ENCODE peak calls at places on chromosomes 4 and X, in eight cellular contexts. E is esophagus muscularis mucosa, A is HCT116, H is spleen, F is K562, T is breast epithelium, V is stomach, O is GM23338. X is an unnamed sample. For H3K4me1, the result is how much of the 10 kb centered on the place peaks cover.

GRCh38 chr4:109248322-109248895 is 54.0 kb downstream of the COL25A1 start:
- DNase-seq in O (no peak), E (no peak), H (no peak), A (no peak), F (no peak), T (no peak), V (no peak), X (no peak)

GRCh38 chrX:11472879-11473278 is 179.7 kb downstream of the AMELX start:
- DNase-seq in T (no peak), E (no peak), H (no peak), F (no peak), V (no peak), O (no peak), A (no peak), X (no peak)

GRCh38 chrX:18971506-18971905 is 12.4 kb downstream of the PHKA2 start:
- DNase-seq in H (no peak), V (no peak), A (no peak), F (no peak), E (no peak), O (no peak), T (no peak), X (no peak)

GRCh38 chrX:53160297-53160983 is 64.6 kb downstream of the KDM5C start:
- DNase-seq in O (no peak), V (no peak), H (no peak), A (no peak), F (no peak), T (no peak), E (no peak), X (peak)

GRCh38 chr4:3777033-3777390 is 10.8 kb downstream of the ADRA2C start:
- DNase-seq in E (no peak), A (no peak), V (no peak), O (no peak), F (no peak), T (no peak), H (no peak), X (no peak)

GRCh38 chrX:48076343-48076742 is 4.9 kb upstream of the ZNF630 start:
- DNase-seq in F (no peak), T (no peak), A (no peak), O (no peak), H (no peak), E (no peak), V (no peak), X (no peak)

GRCh38 chr4:5114911-5115310 is 63.6 kb downstream of the STK32B start:
- DNase-seq in F (no peak), O (no peak), V (no peak), E (no peak), A (no peak), H (no peak), T (no peak), X (no peak)

GRCh38 chr4:108714880-108715279 is 48.0 kb downstream of the ETNPPL start:
- DNase-seq in H (no peak), T (no peak), F (no peak), O (peak), A (no peak), E (no peak), V (no peak), X (no peak)

GRCh38 chr4:18106620-18107019 is 85.1 kb upstream of the LCORL start:
- DNase-seq in V (peak), E (no peak), A (no peak), F (peak), H (no peak), T (no peak), O (no peak), X (no peak)

GRCh38 chrX:147912093-147912801 is 528 bp downstream of the FMR1 start:
- DNase-seq in T (peak), E (no peak), V (peak), O (peak), F (peak), A (no peak), H (peak), X (peak)

GRCh38 chr4:14934704-14935390 is 67.4 kb upstream of the CPEB2 start:
- DNase-seq in V (peak), F (no peak), E (no peak), O (no peak), T (no peak), A (no peak), H (no peak), X (no peak)

GRCh38 chrX:1649623-1650022 is 34.8 kb downstream of the ASMT start:
- DNase-seq in O (peak), A (no peak), F (no peak), E (no peak), T (no peak), H (no peak), V (no peak), X (no peak)

GRCh38 chr4:38949416-38950051 is 81.9 kb downstream of the FAM114A1 start:
- DNase-seq in H (no peak), A (no peak), O (no peak), T (no peak), V (no peak), E (no peak), F (no peak), X (no peak)

GRCh38 chr4:142572076-142572475 is 274.0 kb downstream of the INPP4B start:
- DNase-seq in T (no peak), F (no peak), E (no peak), V (no peak), O (no peak), A (no peak), H (no peak), X (no peak)
- H3K4me1 ChIP-seq in T (under half), F (under half), E (under half), V (under half), O (under half), A (under half), H (under half), X (under half)

GRCh38 chr4:56958111-56958517 is 19.3 kb downstream of the NOA1 start:
- DNase-seq in E (peak), H (no peak), O (no peak), T (peak), V (peak), F (peak), A (no peak), X (peak)
- TF ChIP-seq POLR2AphosphoS5 in E (peak), H (peak), O (no peak), T (peak), V (peak), F (no peak), A (no peak), X (peak)

DNA sequence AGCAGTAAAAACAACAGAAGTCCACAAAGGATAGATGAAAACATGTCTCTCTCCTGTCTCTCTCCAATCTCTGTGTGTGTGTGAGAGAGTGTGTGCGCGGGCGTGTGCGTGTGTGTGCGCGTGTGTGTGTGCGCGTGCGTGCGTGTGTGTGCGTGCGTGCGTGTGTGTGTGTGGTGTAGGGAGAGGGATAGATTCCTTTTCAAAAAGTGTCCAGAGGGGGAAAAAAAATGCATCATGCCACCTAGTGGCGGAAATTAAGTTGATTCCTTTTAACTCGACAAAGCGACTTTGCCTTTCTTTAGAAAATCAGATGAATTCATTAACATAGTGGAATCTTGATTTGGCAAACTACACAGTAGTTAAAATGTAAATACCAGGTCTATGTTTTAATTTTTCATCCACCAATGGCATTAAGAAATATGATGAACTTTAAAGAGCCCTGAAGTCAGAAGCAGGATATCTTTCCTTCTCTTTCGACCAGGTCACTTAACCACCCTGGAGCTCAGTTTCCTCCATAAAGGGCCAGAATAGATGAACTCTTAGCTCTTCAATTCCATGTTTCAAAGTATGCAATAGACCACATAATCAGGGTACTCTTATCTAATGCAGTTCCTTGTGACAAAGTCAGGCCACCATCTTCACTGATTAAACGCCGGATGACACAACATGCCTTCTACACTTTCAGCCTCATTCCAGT is 162.9 kb downstream of the FBXO8 start:
- DNase-seq in F (peak), O (peak), V (no peak), T (no peak), H (no peak), A (peak), E (no peak), X (no peak)
- H3K4me3 ChIP-seq in F (peak), O (peak), V (peak), T (peak), H (peak), A (peak), E (peak), X (no peak)

GRCh38 chr4:7652006-7652405 is 217.3 kb upstream of the PSAPL1 start:
- DNase-seq in E (no peak), H (peak), O (no peak), T (no peak), A (no peak), F (no peak), V (no peak), X (no peak)
- H3K4me1 ChIP-seq in E (under half), H (under half), O (under half), T (under half), A (under half), F (under half), V (under half), X (under half)

GRCh38 chr4:143515905-143516304 is 2.4 kb downstream of the SMARCA5 start:
- DNase-seq in E (no peak), O (no peak), H (no peak), F (no peak), V (no peak), T (no peak), A (no peak), X (no peak)

GRCh38 chr4:143514432-143514831 is 930 bp downstream of the SMARCA5 start:
- DNase-seq in E (no peak), O (peak), V (peak), H (peak), A (no peak), F (peak), T (peak), X (peak)

GRCh38 chr4:143511906-143512305 is 1.6 kb upstream of the SMARCA5 start:
- DNase-seq in T (no peak), E (no peak), F (no peak), V (no peak), O (no peak), A (no peak), H (no peak), X (no peak)

GRCh38 chr4:143512978-143513313 is 556 bp upstream of the SMARCA5 start:
- DNase-seq in F (no peak), A (no peak), H (no peak), O (no peak), V (no peak), E (no peak), T (no peak), X (no peak)

DNA sequence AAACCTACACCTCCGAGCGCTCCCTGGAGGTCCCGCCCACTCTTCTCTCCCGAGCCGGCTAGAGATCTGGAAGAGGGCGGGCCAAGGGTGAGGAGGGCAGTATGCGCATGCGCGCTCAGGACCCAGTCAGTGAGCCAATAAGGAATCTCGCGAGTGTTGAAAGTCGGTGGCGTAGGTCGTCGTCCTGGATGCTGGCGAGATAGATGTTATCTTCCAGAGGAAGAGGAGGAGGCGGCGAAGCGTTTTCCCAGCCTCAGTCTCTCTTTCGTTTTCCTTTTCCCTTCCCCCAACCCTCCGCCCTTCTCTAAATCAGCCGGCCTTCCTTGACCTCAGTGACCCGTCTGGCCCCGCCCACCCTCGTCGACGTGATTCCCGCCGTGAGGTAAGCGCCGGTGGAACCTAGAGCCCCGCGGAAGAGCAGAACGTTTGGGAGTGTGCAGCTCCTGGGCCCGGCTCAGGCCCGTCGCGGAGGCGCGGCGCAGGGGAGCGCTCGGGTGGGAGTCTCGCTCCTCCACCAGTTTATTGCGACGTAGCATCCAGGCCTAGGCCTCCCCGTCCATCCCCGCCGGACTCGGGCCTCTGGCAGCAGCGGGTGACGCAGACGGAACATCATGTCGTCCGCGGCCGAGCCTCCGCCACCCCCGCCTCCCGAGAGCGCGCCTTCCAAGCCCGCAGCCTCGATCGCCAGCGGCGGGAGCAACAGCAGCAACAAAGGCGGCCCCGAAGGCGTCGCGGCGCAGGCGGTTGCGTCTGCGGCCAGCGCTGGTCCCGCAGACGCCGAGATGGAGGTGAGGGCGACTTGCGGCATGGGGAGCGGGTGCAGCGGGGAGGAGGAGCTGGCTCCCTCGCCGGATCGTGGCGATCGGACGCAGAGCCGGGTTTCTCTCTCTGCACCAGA is at the start of gene SMARCA5:
- DNase-seq in H (peak), O (peak), E (peak), T (peak), F (peak), A (peak), V (peak), X (peak)
- TF ChIP-seq POLR2AphosphoS5 in H (peak), O (peak), E (peak), T (peak), F (peak), A (peak), V (peak), X (peak)

GRCh38 chrX:37684918-37685317 is 673 bp upstream of the XK start:
- DNase-seq in E (no peak), F (no peak), T (no peak), A (no peak), V (no peak), O (no peak), H (no peak), X (no peak)
- H3K4me3 ChIP-seq in E (peak), F (peak), T (peak), A (peak), V (no peak), O (peak), H (peak), X (no peak)

DNA sequence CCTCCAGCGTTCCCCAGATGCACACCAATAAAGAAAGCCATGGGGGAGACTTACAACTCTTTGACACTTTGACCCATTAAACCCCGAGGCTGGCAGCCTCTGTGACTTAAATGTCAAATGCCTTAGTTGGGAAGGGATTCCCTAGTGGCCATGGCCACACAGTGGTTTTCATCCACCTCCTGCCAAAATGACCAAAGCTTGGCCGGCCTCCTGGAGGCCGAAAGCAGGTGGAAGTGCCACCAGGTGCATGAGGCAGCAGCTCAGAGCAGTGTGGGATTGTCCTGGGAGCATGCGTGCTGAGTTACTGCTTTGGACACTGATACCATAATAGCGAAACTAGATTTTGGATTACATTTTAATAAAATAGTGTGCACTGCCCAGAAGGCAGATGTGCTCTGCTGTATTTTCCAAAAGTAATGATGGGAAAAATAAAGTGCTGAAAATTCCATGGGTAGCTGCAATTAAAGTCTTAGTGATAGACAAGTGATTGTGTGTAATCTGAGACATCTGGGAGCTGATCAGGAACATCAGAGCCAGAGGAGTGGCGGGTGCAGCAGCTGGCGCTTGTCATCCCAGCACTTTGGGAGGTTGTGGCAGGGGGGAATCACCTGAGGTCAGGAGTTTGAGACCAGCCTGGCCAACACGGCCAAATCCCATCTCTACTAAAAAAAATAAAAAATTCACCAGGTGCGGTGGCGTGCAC is 39.8 kb upstream of the TADA2B start:
- DNase-seq in F (no peak), H (no peak), E (no peak), O (no peak), A (no peak), V (no peak), T (no peak), X (no peak)
- H3K4me1 ChIP-seq in F (under half), H (under half), E (under half), O (under half), A (under half), V (under half), T (under half), X (under half)

DNA sequence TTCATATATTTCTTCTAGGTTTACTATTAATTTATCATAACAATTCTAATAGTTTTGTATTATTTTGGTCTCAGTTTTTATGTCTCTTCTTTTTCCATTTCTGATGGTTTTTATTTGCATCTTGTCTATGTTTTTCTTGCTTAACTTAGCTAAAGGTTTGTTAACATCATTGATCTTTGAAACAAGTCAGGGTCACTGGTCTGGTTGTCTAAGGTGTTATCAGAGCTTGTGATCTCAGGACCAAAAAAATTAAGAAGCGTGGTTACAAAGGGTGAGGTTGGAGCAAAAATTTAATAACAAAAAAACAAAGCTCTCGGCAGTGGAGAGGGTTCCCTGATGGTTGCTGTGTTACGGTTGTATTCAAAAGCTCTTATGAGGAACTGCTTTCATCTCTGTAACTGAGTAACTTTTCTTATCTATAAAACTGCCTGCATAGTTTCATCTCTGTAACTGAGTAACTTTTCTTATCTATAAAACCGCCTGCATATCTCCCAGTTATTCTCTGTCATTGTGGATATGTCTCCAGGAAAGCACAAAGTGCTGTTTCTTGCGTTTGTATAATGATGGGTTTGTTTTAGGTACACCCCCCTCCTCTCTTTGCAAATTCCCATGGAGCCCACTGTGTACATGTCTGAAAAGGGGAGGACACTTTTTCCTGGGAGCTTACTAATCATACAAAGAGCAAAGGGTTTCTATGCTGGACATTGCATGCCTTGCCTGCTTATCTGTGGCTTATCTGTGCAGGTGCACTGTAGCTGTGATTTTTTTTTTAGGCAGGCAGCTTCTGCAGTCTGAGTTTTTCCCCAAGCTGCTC is 62.4 kb upstream of the UGT2B15 start:
- DNase-seq in A (no peak), T (no peak), E (no peak), F (no peak), O (no peak), H (no peak), V (no peak), X (no peak)
- TF ChIP-seq POLR2AphosphoS5 in A (no peak), T (no peak), E (no peak), F (no peak), O (no peak), H (no peak), V (peak), X (no peak)

X was measured in prostate gland.